ENCODE peak calls at places on chromosomes 7 and 10, in four cellular contexts. N is activated naive CD4-positive, alpha-beta T cell treated with anti-CD3 and anti-CD28 coated beads, Interleukin-2, amount 50 U/mL, for 16 hours; L is smooth muscle cell of the brain vasculature; U is D341Med. T is an unnamed sample.

GRCh38 chr10:129839285-129840195 is 124.5 kb downstream of the EBF3 start:
- DNase-seq in L (no peak), U (no peak), N (no peak), T (no peak)

GRCh38 chr7:112423987-112424386 is 26.3 kb upstream of the IFRD1 start:
- DNase-seq in U (no peak), L (no peak), N (no peak), T (peak)

GRCh38 chr10:49508654-49509053 is 30.3 kb downstream of the ERCC6 start:
- DNase-seq in L (no peak), N (no peak), U (no peak), T (no peak)

GRCh38 chr10:117320050-117320665 is 55.1 kb downstream of the PDZD8 start:
- DNase-seq in U (peak), N (no peak), L (no peak), T (peak)

GRCh38 chr10:71255817-71256660 is 43.7 kb downstream of the UNC5B start:
- DNase-seq in U (no peak), N (no peak), L (no peak), T (peak)

GRCh38 chr10:14571866-14572507 is 202.7 kb downstream of the FAM107B start:
- DNase-seq in L (no peak), N (peak), U (no peak), T (no peak)

GRCh38 chr10:24215603-24216002 is 6.7 kb downstream of the KIAA1217 start:
- DNase-seq in U (no peak), N (no peak), L (no peak), T (no peak)

GRCh38 chr7:131197920-131198610 is 129.6 kb upstream of the MKLN1 start:
- DNase-seq in U (no peak), N (no peak), L (no peak), T (no peak)

GRCh38 chr10:126041804-126042231 is 145.5 kb downstream of the FANK1 start:
- DNase-seq in U (no peak), L (no peak), N (peak), T (peak)

GRCh38 chr10:78771215-78771614 is 297.6 kb upstream of the ZMIZ1 start:
- DNase-seq in N (no peak), U (no peak), L (no peak), T (no peak)

GRCh38 chr7:148084138-148084537 is 506.4 kb upstream of the C7orf33 start:
- DNase-seq in N (no peak), U (peak), L (peak), T (peak)

GRCh38 chr7:81004098-81004497 is 85.2 kb upstream of the SEMA3C start:
- DNase-seq in N (no peak), U (no peak), L (no peak), T (no peak)

GRCh38 chr10:70130878-70131559 is 1.6 kb downstream of the AIFM2 start:
- DNase-seq in U (no peak), N (no peak), L (no peak), T (no peak)

GRCh38 chr7:57339198-57339944 is 110.6 kb upstream of the ZNF716 start:
- DNase-seq in L (no peak), U (no peak), N (no peak), T (no peak)

GRCh38 chr7:51226042-51226755 is 90.4 kb downstream of the COBL start:
- DNase-seq in L (no peak), U (peak), N (no peak), T (no peak)

GRCh38 chr10:82084496-82084895 is 209.5 kb downstream of the NRG3 start:
- DNase-seq in N (no peak), U (no peak), L (no peak), T (no peak)